ENCODE peak calls at places on chromosomes 5 and 9, in six cellular contexts. C is ovary, L is heart right ventricle, O is tibial artery, A is aorta, Y is hepatocyte. K is an unnamed sample. For H3K9me3 and H3K36me3, the result is how much of the 10 kb centered on the place peaks cover.

GRCh38 chr5:106241409-106241808 is 1429.3 kb downstream of the EFNA5 start:
- DNase-seq in C (no peak), L (no peak), O (no peak), A (no peak), Y (peak), K (no peak)

GRCh38 chr5:168932400-168932799 is 353.2 kb upstream of the PANK3 start:
- DNase-seq in C (no peak), L (no peak), O (no peak), A (no peak), Y (no peak), K (no peak)

GRCh38 chr5:175895215-175895614 is 23.8 kb downstream of the CPLX2 start:
- DNase-seq in C (no peak), L (no peak), O (no peak), A (no peak), Y (no peak), K (no peak)

GRCh38 chr5:149794338-149795023 is 64.4 kb downstream of the PPARGC1B start:
- DNase-seq in C (no peak), L (no peak), O (no peak), A (no peak), Y (no peak), K (no peak)

GRCh38 chr9:91307279-91307678 is 54.4 kb downstream of the AUH start:
- DNase-seq in C (no peak), L (no peak), O (no peak), A (no peak), Y (no peak), K (no peak)

GRCh38 chr9:126676685-126677143 is 63.0 kb downstream of the LMX1B start:
- DNase-seq in C (no peak), L (no peak), O (no peak), A (no peak), Y (no peak), K (no peak)

GRCh38 chr5:71587709-71588532 is 781 bp downstream of the MCCC2 start:
- DNase-seq in C (no peak), L (no peak), O (no peak), A (no peak), Y (no peak), K (no peak)

GRCh38 chr9:71218774-71219173 is 97.4 kb upstream of the TRPM3 start:
- DNase-seq in C (no peak), L (no peak), O (no peak), A (no peak), Y (no peak), K (no peak)

GRCh38 chr5:136159457-136159856 is 26.8 kb downstream of the SMAD5 start:
- DNase-seq in C (no peak), L (no peak), O (no peak), A (no peak), Y (no peak), K (no peak)

GRCh38 chr5:180085837-180086236 is 14.3 kb upstream of the RNF130 start:
- DNase-seq in C (no peak), L (no peak), O (no peak), A (no peak), Y (no peak), K (no peak)

GRCh38 chr5:156219483-156219882 is 107.5 kb upstream of the SGCD start:
- DNase-seq in C (no peak), L (no peak), O (no peak), A (no peak), Y (no peak), K (no peak)

GRCh38 chr9:90914868-90915483 is 113.4 kb downstream of the SYK start:
- DNase-seq in C (peak), L (peak), O (peak), A (peak), Y (peak), K (no peak)

GRCh38 chr5:145084834-145085233 is 750.3 kb downstream of the PRELID2 start:
- DNase-seq in C (no peak), L (no peak), O (no peak), A (no peak), Y (no peak), K (no peak)

GRCh38 chr9:38687389-38687842 is 32.5 kb downstream of the FAM240B start:
- DNase-seq in C (peak), L (no peak), O (no peak), A (peak), Y (peak), K (no peak)

GRCh38 chr5:40570408-40571129 is 109.1 kb upstream of the PTGER4 start:
- DNase-seq in C (no peak), L (no peak), O (no peak), A (no peak), Y (no peak), K (no peak)

GRCh38 chr9:2159521-2160417 is 144.6 kb downstream of the SMARCA2 start:
- DNase-seq in C (no peak), L (no peak), O (no peak), A (no peak), Y (no peak), K (no peak)

GRCh38 chr5:41707853-41708603 is 162.2 kb downstream of the OXCT1 start:
- DNase-seq in C (no peak), L (no peak), O (no peak), A (no peak), Y (no peak), K (no peak)

GRCh38 chr5:170860818-170861217 is 1.0 kb upstream of the RANBP17 start:
- DNase-seq in C (no peak), L (no peak), O (no peak), A (no peak), Y (no peak), K (no peak)

GRCh38 chr5:55031492-55031891 is 7.4 kb downstream of the GZMK start:
- DNase-seq in C (no peak), L (no peak), O (no peak), A (no peak), Y (no peak), K (no peak)

GRCh38 chr9:127390563-127390962 is 6.4 kb upstream of the SLC2A8 start:
- DNase-seq in C (no peak), L (no peak), O (no peak), A (no peak), Y (peak), K (no peak)

GRCh38 chr5:1818784-1819183 is 17.6 kb downstream of the NDUFS6 start:
- DNase-seq in C (no peak), L (no peak), O (no peak), A (no peak), Y (no peak), K (no peak)

GRCh38 chr9:125312411-125312810 is 50.8 kb downstream of the GAPVD1 start:
- DNase-seq in C (no peak), L (no peak), O (no peak), A (no peak), Y (no peak), K (no peak)

GRCh38 chr9:32551491-32552049 is 557 bp upstream of the SMIM27 start:
- DNase-seq in C (peak), L (peak), O (peak), A (peak), Y (peak), K (no peak)

GRCh38 chr9:86354882-86355399 is 731 bp upstream of the TUT7 start:
- DNase-seq in C (no peak), L (no peak), O (no peak), A (no peak), Y (no peak), K (no peak)

GRCh38 chr9:125409217-125409636 is 147.6 kb downstream of the GAPVD1 start:
- DNase-seq in C (no peak), L (no peak), O (no peak), A (peak), Y (no peak), K (no peak)

GRCh38 chr5:173567548-173567947 is 48.9 kb downstream of the BOD1 start:
- DNase-seq in C (no peak), L (no peak), O (no peak), A (no peak), Y (no peak), K (no peak)

GRCh38 chr5:122078116-122078865 is at the start of gene LOX:
- DNase-seq in C (peak), L (peak), O (peak), A (peak), Y (peak), K (no peak)

GRCh38 chr5:54703091-54703490 is 185.5 kb downstream of the SNX18 start:
- DNase-seq in C (no peak), L (peak), O (peak), A (peak), Y (no peak), K (no peak)

GRCh38 chr5:88870280-88870679 is 12.7 kb downstream of the MEF2C start:
- DNase-seq in C (no peak), L (no peak), O (no peak), A (no peak), Y (no peak), K (no peak)

DNA sequence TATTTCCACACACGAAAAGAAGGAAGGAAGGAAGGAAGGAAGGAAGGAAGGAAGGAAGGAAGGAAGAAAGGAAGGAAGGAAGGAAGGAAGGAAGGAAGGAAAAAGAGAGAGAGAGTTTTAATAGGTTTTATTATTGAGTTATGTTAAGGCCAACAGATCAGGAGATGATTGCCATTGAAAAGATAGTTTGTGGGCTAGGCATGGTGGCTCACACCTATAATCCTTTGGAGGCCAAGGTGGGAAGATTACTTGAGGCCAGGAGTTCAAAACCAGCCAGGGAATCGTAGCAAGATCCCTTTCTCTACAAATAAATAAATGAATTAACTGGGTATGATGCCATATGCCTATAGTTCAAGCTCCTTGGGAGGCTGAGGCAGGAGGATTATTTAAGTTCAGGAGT is 877.2 kb downstream of the TLE4 start:
- DNase-seq in C (no peak), L (no peak), O (no peak), A (no peak), Y (no peak), K (no peak)
- H3K9me3 ChIP-seq in C (under half), L (under half), O (under half), A (under half), Y (under half), K (under half)

GRCh38 chr5:31449175-31449574 is 82.7 kb downstream of the DROSHA start:
- DNase-seq in C (no peak), L (no peak), O (no peak), A (no peak), Y (no peak), K (no peak)
- H3K36me3 ChIP-seq in C (under half), L (under half), O (under half), A (under half), Y (under half), K (under half)

GRCh38 chr9:137715321-137715720 is 96.5 kb downstream of the EHMT1 start:
- DNase-seq in C (no peak), L (no peak), O (no peak), A (no peak), Y (no peak), K (no peak)
- H3K9me3 ChIP-seq in C (under half), L (under half), O (under half), A (under half), Y (under half), K (under half)

DNA sequence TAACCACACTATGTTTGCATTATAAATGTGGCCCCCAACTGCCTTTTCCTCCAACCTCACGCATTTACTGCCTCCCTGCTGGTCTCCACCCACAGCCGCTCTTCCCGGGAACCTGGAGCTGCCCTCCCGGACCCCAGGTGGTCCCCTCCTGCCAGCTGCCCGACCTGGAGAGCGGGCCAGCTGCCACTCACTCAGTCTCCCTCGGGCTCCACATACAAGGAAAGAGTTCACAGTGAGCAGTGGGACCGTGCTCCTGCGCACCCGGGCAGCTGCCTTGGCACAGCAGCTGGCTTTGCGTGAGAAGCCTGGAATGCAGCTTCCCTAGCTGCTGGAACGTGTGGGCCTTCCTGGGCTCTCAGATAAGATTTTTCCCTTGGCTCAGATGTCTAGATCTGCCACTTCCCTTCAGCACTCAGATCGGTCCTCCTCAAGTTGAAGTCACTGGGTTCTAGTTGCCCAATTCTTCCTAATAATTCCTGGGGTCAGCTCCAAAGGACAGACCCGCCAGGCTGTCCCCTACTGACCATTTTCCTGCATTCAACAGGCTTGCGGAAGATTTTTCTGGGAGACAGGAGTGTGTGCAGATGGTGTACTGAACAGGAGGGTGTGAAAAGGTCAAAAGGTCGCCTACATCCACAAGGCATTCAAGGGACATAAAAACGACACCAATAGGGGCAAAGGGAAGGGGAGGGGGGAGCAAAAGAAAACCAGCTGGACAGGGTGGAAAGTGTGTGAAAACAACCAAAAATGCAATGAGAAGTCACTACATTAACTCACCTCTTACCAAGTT is 69.1 kb downstream of the MYO10 start:
- DNase-seq in C (no peak), L (no peak), O (no peak), A (peak), Y (no peak), K (no peak)
- H3K36me3 ChIP-seq in C (under half), L (under half), O (under half), A (under half), Y (under half), K (under half)

DNA sequence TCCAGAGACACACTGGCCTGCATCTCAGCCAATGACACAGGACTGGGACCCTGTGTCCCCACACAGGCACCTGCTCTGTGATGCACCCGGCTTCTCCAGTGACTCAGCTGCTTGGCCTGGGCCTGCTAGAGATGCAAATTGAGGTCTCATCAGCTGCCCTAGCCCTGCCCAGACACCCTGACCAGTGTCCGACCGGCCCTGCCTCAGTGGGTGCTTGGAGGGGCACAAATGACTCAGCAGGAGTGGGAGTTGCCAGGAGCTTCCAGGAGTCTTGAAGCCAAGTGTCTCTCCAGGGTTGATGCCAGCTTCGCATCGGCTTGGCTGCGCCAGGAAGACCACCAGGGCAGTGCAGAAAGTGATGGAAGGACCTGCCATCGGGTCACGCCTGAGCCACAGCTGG is 148.2 kb downstream of the ICE1 start:
- DNase-seq in C (no peak), L (no peak), O (no peak), A (no peak), Y (no peak), K (no peak)
- H3K9me3 ChIP-seq in C (under half), L (under half), O (under half), A (under half), Y (under half), K (under half)

GRCh38 chr5:95886340-95887044 is 64.0 kb upstream of the GLRX start:
- DNase-seq in C (no peak), L (no peak), O (no peak), A (no peak), Y (no peak), K (no peak)
- H3K36me3 ChIP-seq in C (under half), L (under half), O (under half), A (under half), Y (under half), K (under half)

DNA sequence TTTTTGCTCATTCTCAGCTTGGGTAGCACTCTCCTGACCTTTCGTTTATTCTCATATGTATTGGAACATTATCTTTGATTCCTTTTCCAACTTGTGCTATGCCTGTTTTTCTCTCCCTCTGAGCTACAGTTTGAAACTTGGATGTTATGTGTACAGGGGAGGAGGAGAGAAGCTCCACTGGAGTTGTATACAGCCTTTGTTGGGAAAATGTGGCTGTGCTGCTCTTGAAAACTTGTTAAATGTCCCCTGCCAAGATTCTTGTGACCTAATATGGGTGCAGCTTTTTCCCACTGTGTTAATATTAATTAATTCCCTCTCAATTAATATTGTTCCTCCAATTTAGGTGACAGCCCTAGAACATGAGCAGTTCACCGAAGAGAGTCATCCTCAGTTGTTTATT is 235.4 kb downstream of the AOPEP start:
- DNase-seq in C (no peak), L (no peak), O (no peak), A (no peak), Y (no peak), K (no peak)
- H3K9me3 ChIP-seq in C (under half), L (under half), O (under half), A (under half), Y (under half), K (under half)

GRCh38 chr5:14714706-14715105 is 50.2 kb downstream of the OTULIN start:
- DNase-seq in C (no peak), L (no peak), O (no peak), A (no peak), Y (no peak), K (no peak)

GRCh38 chr5:14710313-14710994 is 45.9 kb downstream of the OTULIN start:
- DNase-seq in C (no peak), L (no peak), O (no peak), A (no peak), Y (no peak), K (no peak)

GRCh38 chr5:14712131-14712530 is 47.6 kb downstream of the OTULIN start:
- DNase-seq in C (no peak), L (no peak), O (no peak), A (no peak), Y (no peak), K (no peak)

GRCh38 chr5:14713476-14714384 is 49.2 kb downstream of the OTULIN start:
- DNase-seq in C (no peak), L (no peak), O (no peak), A (no peak), Y (no peak), K (no peak)

GRCh38 chr5:14712666-14713065 is 48.1 kb downstream of the OTULIN start:
- DNase-seq in C (no peak), L (no peak), O (no peak), A (no peak), Y (no peak), K (no peak)
- H3K36me3 ChIP-seq in C (under half), L (under half), O (half or more), A (under half), Y (under half), K (half or more)

GRCh38 chr9:40911647-40912046 is 216.8 kb downstream of the FOXD4L6 start:
- DNase-seq in C (no peak), L (no peak), O (no peak), A (no peak), Y (no peak), K (no peak)

GRCh38 chr9:40914772-40915659 is 213.5 kb downstream of the FOXD4L6 start:
- DNase-seq in C (no peak), L (no peak), O (no peak), A (no peak), Y (no peak), K (no peak)

GRCh38 chr9:40913928-40914673 is 214.4 kb downstream of the FOXD4L6 start:
- DNase-seq in C (no peak), L (no peak), O (no peak), A (no peak), Y (no peak), K (no peak)

GRCh38 chr9:40909821-40910220 is 218.7 kb downstream of the FOXD4L6 start:
- DNase-seq in C (no peak), L (no peak), O (no peak), A (no peak), Y (no peak), K (no peak)

GRCh38 chr9:40913096-40913719 is 215.3 kb downstream of the FOXD4L6 start:
- DNase-seq in C (no peak), L (no peak), O (no peak), A (no peak), Y (no peak), K (no peak)
- H3K9me3 ChIP-seq in C (under half), L (half or more), O (half or more), A (under half), Y (half or more), K (under half)

GRCh38 chr9:111427186-111427585 is 57.0 kb downstream of the ECPAS start:
- DNase-seq in C (no peak), L (no peak), O (no peak), A (no peak), Y (no peak), K (no peak)

GRCh38 chr9:111429175-111429574 is 55.0 kb downstream of the ECPAS start:
- DNase-seq in C (no peak), L (no peak), O (no peak), A (no peak), Y (no peak), K (no peak)

GRCh38 chr9:111438576-111439235 is 45.5 kb downstream of the ECPAS start:
- DNase-seq in C (no peak), L (no peak), O (no peak), A (no peak), Y (no peak), K (no peak)

GRCh38 chr9:111431684-111432083 is 52.5 kb downstream of the ECPAS start:
- DNase-seq in C (no peak), L (no peak), O (no peak), A (no peak), Y (no peak), K (no peak)

DNA sequence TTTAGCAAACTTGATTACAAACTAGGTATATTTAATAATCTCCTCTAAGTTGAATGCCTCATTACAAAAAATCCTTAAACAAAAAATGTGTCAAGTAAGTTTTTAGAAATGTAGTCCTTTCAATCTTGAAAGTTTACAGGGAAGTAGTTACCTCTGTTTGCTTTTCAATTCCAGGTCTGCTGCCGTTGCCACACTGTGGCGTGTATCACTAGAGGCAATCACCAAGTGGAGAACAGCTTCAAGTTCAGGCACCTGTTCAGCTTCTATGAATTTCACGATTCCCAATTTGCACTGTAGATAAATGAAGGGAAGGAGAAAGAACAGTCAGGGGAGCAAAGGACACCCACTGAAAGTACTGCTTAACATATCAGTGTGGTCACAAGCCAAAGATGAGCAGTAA is 51.1 kb downstream of the ECPAS start:
- DNase-seq in C (no peak), L (no peak), O (no peak), A (no peak), Y (no peak), K (no peak)
- H3K36me3 ChIP-seq in C (under half), L (under half), O (under half), A (under half), Y (under half), K (half or more)

K was measured in esophagus squamous epithelium.